ENCODE peak calls at places on chromosomes 12 and 14, in four cellular contexts. E is left lobe of liver; D is stimulated activated CD8-positive, alpha-beta memory T cell treated with anti-CD3 and anti-CD28 coated beads, Interleukin-12 subunit alpha, Interleukin-12 subunit beta, amount 100 ng/mL, for 1 hour; A is NCI-H69. B is an unnamed sample.

GRCh38 chr14:79515158-79515557 is 696.1 kb downstream of the DIO2 start:
- DNase-seq in E (no peak), A (no peak), D (no peak), B (no peak)

GRCh38 chr14:22558221-22558913 is 30.7 kb downstream of the DAD1 start:
- DNase-seq in A (no peak), E (no peak), D (no peak), B (peak)

GRCh38 chr12:78392918-78393317 is 471.7 kb upstream of the SYT1 start:
- DNase-seq in E (no peak), A (peak), D (no peak), B (no peak)

GRCh38 chr12:62640910-62641448 is 174.4 kb downstream of the MON2 start:
- DNase-seq in E (no peak), D (no peak), A (no peak), B (peak)

GRCh38 chr12:6263931-6264330 is 46.6 kb upstream of the PLEKHG6 start:
- DNase-seq in A (no peak), D (no peak), E (no peak), B (no peak)

GRCh38 chr14:81087230-81087629 is 131.8 kb downstream of the TSHR start:
- DNase-seq in D (no peak), A (no peak), E (no peak), B (no peak)

GRCh38 chr12:76025601-76026575 is 5.7 kb downstream of the PHLDA1 start:
- DNase-seq in A (peak), D (no peak), E (no peak), B (no peak)

GRCh38 chr14:97407701-97408407 is 610.7 kb downstream of the VRK1 start:
- DNase-seq in D (no peak), E (no peak), A (no peak), B (no peak)

GRCh38 chr14:95507174-95507573 is 9.3 kb downstream of the SYNE3 start:
- DNase-seq in A (no peak), E (peak), D (no peak), B (no peak)

GRCh38 chr14:54169254-54169924 is 212.8 kb upstream of the BMP4 start:
- DNase-seq in D (no peak), A (peak), E (no peak), B (no peak)

GRCh38 chr12:131065279-131065678 is 111.6 kb downstream of the ADGRD1 start:
- DNase-seq in E (peak), A (no peak), D (no peak), B (no peak)

GRCh38 chr14:21846227-21846885 is 172.7 kb upstream of the OR4E1 start:
- DNase-seq in A (peak), E (no peak), D (peak), B (peak)